ENCODE peak calls at places on chromosomes 1 and 21, in six cellular contexts. C is H1, Q is SK-N-SH, N is HepG2, F is GM12878, A is A549. Z is an unnamed sample.

GRCh38 chr1:165144757-165145397 is 211.6 kb downstream of the LMX1A start:
- DNase-seq in N (peak), F (no peak), C (peak), Q (peak), A (no peak), Z (peak)

GRCh38 chr1:157005965-157006364 is 39.6 kb downstream of the ARHGEF11 start:
- DNase-seq in Q (no peak), A (no peak), N (no peak), C (no peak), F (no peak), Z (no peak)

GRCh38 chr1:188825471-188825870 is 1652.2 kb downstream of the BRINP3 start:
- DNase-seq in N (no peak), F (no peak), C (no peak), Q (no peak), A (no peak), Z (no peak)

GRCh38 chr1:162840256-162840839 is 20.6 kb downstream of the CCDC190 start:
- DNase-seq in A (no peak), C (no peak), Q (no peak), N (no peak), F (no peak), Z (no peak)

GRCh38 chr1:30920827-30921226 is 12.3 kb upstream of the SDC3 start:
- DNase-seq in A (no peak), C (no peak), F (no peak), Q (no peak), N (no peak), Z (no peak)

GRCh38 chr21:39788383-39788782 is 43.4 kb downstream of the IGSF5 start:
- DNase-seq in A (peak), C (peak), F (no peak), N (peak), Q (peak), Z (peak)

GRCh38 chr1:21911205-21912001 is 25.7 kb downstream of the HSPG2 start:
- DNase-seq in A (no peak), F (no peak), C (no peak), Q (peak), N (peak), Z (peak)

GRCh38 chr1:18384477-18384876 is 96.3 kb upstream of the KLHDC7A start:
- DNase-seq in N (no peak), Q (no peak), A (no peak), C (no peak), F (no peak), Z (no peak)

GRCh38 chr1:59703226-59703917 is 111.4 kb upstream of the HOOK1 start:
- DNase-seq in C (no peak), F (no peak), A (no peak), Q (no peak), N (no peak), Z (no peak)

GRCh38 chr1:196309386-196309785 is 298.9 kb downstream of the KCNT2 start:
- DNase-seq in A (no peak), N (peak), F (no peak), C (no peak), Q (no peak), Z (peak)

GRCh38 chr1:65788762-65789161 is 3.9 kb upstream of the PDE4B start:
- DNase-seq in C (no peak), A (no peak), F (no peak), N (no peak), Q (no peak), Z (no peak)

GRCh38 chr1:54982739-54983138 is 2.3 kb downstream of the TMEM61 start:
- DNase-seq in N (peak), A (no peak), Q (peak), F (no peak), C (no peak), Z (no peak)

GRCh38 chr1:94039871-94040569 is 80.9 kb downstream of the ABCA4 start:
- DNase-seq in F (no peak), Q (peak), N (no peak), A (no peak), C (no peak), Z (no peak)

GRCh38 chr21:40120944-40121575 is 253.8 kb downstream of the PCP4 start:
- DNase-seq in F (no peak), Q (peak), N (peak), A (peak), C (no peak), Z (peak)

GRCh38 chr1:156153362-156153761 is at the start of gene SEMA4A:
- DNase-seq in Q (no peak), C (no peak), A (no peak), N (no peak), F (no peak), Z (no peak)

GRCh38 chr1:29869802-29870201 is 633.5 kb downstream of the PTPRU start:
- DNase-seq in F (no peak), A (no peak), N (no peak), C (no peak), Q (no peak), Z (no peak)

GRCh38 chr1:12447301-12447700 is 170.7 kb downstream of the DHRS3 start:
- DNase-seq in N (no peak), A (no peak), Q (no peak), F (no peak), C (no peak), Z (no peak)

GRCh38 chr21:35211767-35212166 is 162.7 kb upstream of the RUNX1 start:
- DNase-seq in C (no peak), F (no peak), N (no peak), A (no peak), Q (no peak), Z (no peak)

GRCh38 chr1:45785583-45785982 is 17.8 kb upstream of the MAST2 start:
- DNase-seq in A (no peak), C (no peak), F (peak), N (no peak), Q (no peak), Z (no peak)

GRCh38 chr1:119728007-119728406 is 16.3 kb downstream of the PHGDH start:
- DNase-seq in Q (no peak), C (no peak), F (no peak), N (no peak), A (no peak), Z (no peak)

GRCh38 chr1:76066390-76066789 is 8.2 kb upstream of the ST6GALNAC3 start:
- DNase-seq in Q (no peak), N (no peak), C (no peak), F (no peak), A (no peak), Z (no peak)

GRCh38 chr1:29671957-29672356 is 435.6 kb downstream of the PTPRU start:
- DNase-seq in Q (no peak), N (no peak), A (no peak), C (no peak), F (no peak), Z (no peak)

GRCh38 chr1:23194119-23194984 is 22.9 kb downstream of the HTR1D start:
- DNase-seq in N (no peak), F (no peak), C (no peak), Q (no peak), A (peak), Z (no peak)

GRCh38 chr1:113536182-113536780 is 146.0 kb downstream of the MAGI3 start:
- DNase-seq in N (no peak), A (no peak), Q (no peak), C (no peak), F (no peak), Z (no peak)

GRCh38 chr1:65773391-65773790 is 19.3 kb upstream of the PDE4B start:
- DNase-seq in F (no peak), C (no peak), N (no peak), A (no peak), Q (no peak), Z (no peak)

GRCh38 chr1:101520302-101520701 is 283.5 kb downstream of the S1PR1 start:
- DNase-seq in C (peak), Q (peak), N (peak), A (peak), F (peak), Z (peak)

GRCh38 chr1:84698718-84699117 is 8.5 kb upstream of the SSX2IP start:
- DNase-seq in N (no peak), C (no peak), A (peak), Q (no peak), F (no peak), Z (peak)

GRCh38 chr1:86687595-86687994 is 16.8 kb upstream of the SH3GLB1 start:
- DNase-seq in C (no peak), N (no peak), A (no peak), Q (peak), F (no peak), Z (no peak)

DNA sequence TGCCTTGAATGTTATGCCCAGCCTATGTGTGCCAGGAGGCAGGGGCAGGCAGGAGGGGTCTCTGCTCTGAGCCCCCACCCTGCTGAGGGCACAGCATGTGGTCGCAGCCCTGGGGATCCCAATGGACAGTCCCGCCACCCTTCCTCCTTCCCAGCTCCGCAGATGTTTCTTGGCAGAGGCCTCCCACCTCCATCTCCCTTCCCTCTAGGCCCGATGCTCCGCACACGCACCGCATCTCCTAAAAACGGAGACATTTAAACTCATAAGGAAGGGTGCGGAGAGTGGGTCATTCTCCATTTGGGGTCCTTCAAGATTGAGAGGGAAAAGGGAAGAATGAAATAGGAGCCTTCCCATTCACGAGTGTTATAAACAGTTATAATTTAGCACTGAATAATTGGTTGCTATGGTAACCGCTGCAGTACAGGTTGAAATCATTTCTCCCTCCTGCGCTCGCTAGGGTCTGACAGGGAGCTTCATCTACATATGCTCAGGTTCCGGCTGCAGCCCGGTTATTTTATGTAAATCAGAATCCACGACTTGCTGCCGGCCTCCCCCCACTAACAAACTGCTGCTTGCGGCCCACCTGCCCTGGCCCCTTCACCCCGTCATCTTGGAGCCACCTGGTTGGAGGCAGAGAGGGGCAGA is 16.0 kb downstream of the CHD5 start:
- DNase-seq in Q (no peak), C (no peak), A (no peak), N (no peak), F (no peak), Z (no peak)
- TF ChIP-seq EP300 in Q (no peak), C (no peak), A (no peak), N (no peak), F (no peak), Z (no peak)

GRCh38 chr1:88779880-88780279 is 95.8 kb downstream of the PKN2 start:
- DNase-seq in N (no peak), Q (no peak), C (no peak), A (no peak), F (no peak), Z (no peak)

GRCh38 chr1:88773540-88774150 is 89.6 kb downstream of the PKN2 start:
- DNase-seq in N (peak), F (no peak), C (no peak), Q (no peak), A (no peak), Z (no peak)

GRCh38 chr1:88768816-88769215 is 84.7 kb downstream of the PKN2 start:
- DNase-seq in N (no peak), A (no peak), Q (no peak), C (no peak), F (no peak), Z (no peak)

GRCh38 chr1:88777604-88778149 is 93.6 kb downstream of the PKN2 start:
- DNase-seq in A (no peak), C (no peak), N (no peak), Q (no peak), F (no peak), Z (peak)

DNA sequence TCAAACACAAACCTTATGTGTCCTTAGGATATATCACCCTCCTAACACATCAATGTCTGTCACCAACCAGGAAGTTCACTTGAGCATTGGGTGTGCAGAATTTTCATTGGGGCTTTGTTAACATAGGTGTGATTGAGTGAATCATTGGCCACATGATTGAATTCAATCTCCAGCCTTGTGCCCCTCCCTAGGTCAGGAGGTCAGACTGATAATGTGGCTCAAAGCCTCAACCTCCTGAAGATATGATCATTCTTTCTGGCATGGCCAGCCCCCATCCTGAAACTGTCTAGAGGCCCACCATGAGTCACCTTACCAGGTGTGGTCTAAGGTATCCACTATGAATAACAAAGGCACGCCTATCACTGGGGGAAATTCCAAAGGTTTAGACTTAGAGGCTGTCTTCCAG is 90.1 kb downstream of the PKN2 start:
- DNase-seq in F (no peak), Q (no peak), N (peak), A (peak), C (no peak), Z (no peak)
- TF ChIP-seq RAD21 in F (no peak), Q (no peak), N (no peak), A (no peak), C (no peak), Z (no peak)

DNA sequence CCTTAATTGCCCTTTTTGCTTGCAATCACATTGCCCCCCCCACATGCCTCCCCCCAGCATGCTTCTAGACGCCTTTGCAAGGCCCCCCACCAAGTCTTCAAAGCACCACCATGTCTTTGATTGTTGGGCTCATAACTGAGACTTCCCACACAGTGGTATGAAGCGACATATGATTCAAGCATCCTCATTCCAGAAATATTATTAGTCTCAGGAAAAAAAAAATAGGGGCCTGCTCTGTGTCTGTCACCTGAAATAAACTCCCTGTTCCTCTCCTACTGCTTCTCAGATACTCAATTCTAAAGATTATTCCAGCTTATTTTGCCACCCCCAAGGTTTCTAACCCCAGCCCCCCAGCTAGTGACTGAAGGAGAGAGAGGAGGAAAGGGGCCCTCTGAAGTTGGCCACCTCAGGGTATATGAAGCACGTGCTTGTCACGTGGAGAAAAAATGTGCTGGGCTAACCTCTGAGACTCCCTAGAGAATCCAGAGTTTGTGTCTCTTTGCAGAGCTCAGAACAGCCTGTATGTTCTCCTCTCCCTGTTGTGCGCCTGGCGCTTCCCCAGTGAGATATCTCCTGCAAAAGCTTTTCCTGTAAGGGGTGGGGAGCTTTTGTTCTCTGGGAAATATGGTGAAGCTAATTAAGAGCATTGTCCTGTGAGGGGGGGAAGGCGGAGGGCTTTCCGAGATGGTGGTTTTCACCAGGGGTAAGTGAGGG is 35.9 kb upstream of the RASAL2 start:
- DNase-seq in A (no peak), Q (no peak), F (no peak), C (no peak), N (no peak), Z (no peak)
- TF ChIP-seq EP300 in A (no peak), Q (no peak), F (no peak), C (no peak), N (no peak), Z (no peak)

GRCh38 chr1:171250263-171250662 is 2.0 kb downstream of the FMO1 start:
- DNase-seq in Q (no peak), F (no peak), A (no peak), C (no peak), N (no peak), Z (no peak)

GRCh38 chr1:171251741-171252300 is 3.5 kb downstream of the FMO1 start:
- DNase-seq in C (no peak), F (no peak), N (peak), Q (peak), A (peak), Z (peak)

GRCh38 chr1:171251042-171251740 is 2.9 kb downstream of the FMO1 start:
- DNase-seq in N (no peak), F (no peak), A (no peak), Q (no peak), C (peak), Z (no peak)

GRCh38 chr1:171254859-171255258 is 6.6 kb downstream of the FMO1 start:
- DNase-seq in C (no peak), Q (no peak), A (no peak), F (no peak), N (no peak), Z (no peak)

GRCh38 chr1:171252482-171252881 is 4.2 kb downstream of the FMO1 start:
- DNase-seq in A (no peak), N (no peak), F (peak), Q (no peak), C (no peak), Z (no peak)
- TF ChIP-seq RAD21 in A (no peak), N (no peak), F (no peak), Q (no peak), C (no peak), Z (no peak)

Z was measured in K562.